ENCODE peak calls at places on chromosomes 7 and 10, in four cellular contexts. Z is A549, W is bronchial epithelial cell, K is activated B cell treated with CpG ODN at 0.5 μM for 24 hours. J is an unnamed sample.
A peak's percentile ranks its signal among the peaks of the same experiment; 100 is the strongest.

GRCh38 chr10:49265885-49266284 is 33.1 kb upstream of the C10orf71 start:
- DNase-seq in W (no peak), K (no peak), Z (no peak), J (no peak)

GRCh38 chr7:28729685-28730084 is 228.4 kb downstream of the TRIL start:
- DNase-seq in K (no peak), W (peak; percentile 36), Z (no peak), J (no peak)

GRCh38 chr10:97119058-97119832 is 66.5 kb downstream of the SLIT1 start:
- DNase-seq in Z (no peak), K (no peak), W (no peak), J (no peak)

GRCh38 chr10:130686680-130687300 is 550.6 kb downstream of the GLRX3 start:
- DNase-seq in W (peak; percentile 1), K (no peak), Z (no peak), J (no peak)

GRCh38 chr7:70778585-70778984 is 353.4 kb upstream of the GALNT17 start:
- DNase-seq in W (no peak), Z (no peak), K (no peak), J (no peak)

GRCh38 chr10:118873738-118874105 is 119.0 kb upstream of the CACUL1 start:
- DNase-seq in W (peak; percentile 63), K (no peak), Z (no peak), J (no peak)

GRCh38 chr10:21134645-21135395 is 237.7 kb upstream of the NEBL start:
- DNase-seq in Z (peak; percentile 60), W (peak; percentile 89), K (no peak), J (no peak)

GRCh38 chr10:11776080-11776479 is 33.9 kb downstream of the ECHDC3 start:
- DNase-seq in K (no peak), Z (no peak), W (peak; percentile 91), J (no peak)

DNA sequence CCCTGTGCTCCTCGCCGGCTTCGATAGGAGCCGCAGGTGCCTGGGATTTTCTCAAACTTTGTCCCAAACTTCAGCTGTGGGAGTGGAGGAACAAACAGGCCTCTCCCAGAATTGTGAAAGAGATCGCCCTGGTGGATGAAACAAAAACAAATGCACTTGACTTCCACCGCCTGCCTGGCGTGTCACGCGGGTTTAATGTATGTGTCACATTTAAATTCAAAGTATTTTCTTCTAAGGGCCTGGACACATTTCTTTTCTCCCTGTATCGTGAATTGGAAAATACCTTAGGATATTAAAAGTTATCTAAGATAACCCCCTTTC is 694 bp upstream of the WASL start:
- DNase-seq in W (peak; percentile 79), Z (peak; percentile 84), K (no peak), J (no peak)
- TF ChIP-seq CTCF in W (no peak), Z (no peak), K (no peak), J (no peak)

DNA sequence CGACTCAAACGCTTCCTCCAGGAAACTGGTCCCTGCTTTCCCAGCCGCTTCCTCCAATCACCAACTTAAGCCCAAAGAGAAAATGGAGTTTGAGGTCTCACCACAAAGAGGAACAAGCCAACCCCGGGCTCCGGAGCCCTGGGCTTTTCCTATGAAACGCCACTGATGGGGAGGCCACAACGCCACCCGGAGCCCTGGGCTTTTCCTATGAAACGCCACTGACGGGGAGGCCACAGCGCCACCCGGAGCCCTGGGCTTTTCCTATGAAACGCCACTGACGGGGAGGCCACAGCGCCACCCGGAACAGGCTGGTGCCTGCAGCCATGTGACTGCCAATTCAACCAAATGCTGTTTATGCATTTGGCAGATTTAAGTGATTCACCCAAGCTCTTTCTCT is 45.8 kb downstream of the DPYSL4 start:
- DNase-seq in Z (no peak), W (no peak), K (no peak), J (no peak)
- TF ChIP-seq CTCF in Z (no peak), W (no peak), K (no peak), J (no peak)

DNA sequence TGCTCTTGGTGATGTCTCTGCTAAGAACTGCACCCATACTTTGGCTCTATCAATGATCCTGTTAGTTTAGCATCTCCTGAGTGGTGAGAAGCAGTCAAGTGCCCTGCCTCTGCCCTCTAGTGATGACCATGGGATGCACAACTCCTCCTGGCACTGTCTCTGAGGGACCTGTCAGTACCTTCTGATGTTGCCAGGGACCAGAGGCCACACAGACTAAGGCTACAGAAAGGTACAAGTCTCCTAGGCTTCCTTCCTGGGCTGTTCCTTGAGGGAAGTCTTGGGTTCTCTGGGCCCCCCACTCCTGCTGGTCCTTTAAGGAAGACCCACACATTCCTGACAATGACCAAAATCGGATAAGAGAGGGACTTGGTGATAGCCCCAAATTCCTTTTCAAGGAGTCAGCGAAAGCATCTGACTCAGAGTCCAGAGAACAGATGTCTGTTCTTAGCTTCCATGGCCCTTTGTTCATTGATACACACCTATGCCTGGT is 15.3 kb downstream of the NKX2-3 start:
- DNase-seq in K (no peak), W (peak; percentile 27), Z (peak; percentile 75), J (no peak)
- TF ChIP-seq CTCF in K (no peak), W (peak; percentile 59), Z (peak; percentile 39), J (peak; percentile 15)

DNA sequence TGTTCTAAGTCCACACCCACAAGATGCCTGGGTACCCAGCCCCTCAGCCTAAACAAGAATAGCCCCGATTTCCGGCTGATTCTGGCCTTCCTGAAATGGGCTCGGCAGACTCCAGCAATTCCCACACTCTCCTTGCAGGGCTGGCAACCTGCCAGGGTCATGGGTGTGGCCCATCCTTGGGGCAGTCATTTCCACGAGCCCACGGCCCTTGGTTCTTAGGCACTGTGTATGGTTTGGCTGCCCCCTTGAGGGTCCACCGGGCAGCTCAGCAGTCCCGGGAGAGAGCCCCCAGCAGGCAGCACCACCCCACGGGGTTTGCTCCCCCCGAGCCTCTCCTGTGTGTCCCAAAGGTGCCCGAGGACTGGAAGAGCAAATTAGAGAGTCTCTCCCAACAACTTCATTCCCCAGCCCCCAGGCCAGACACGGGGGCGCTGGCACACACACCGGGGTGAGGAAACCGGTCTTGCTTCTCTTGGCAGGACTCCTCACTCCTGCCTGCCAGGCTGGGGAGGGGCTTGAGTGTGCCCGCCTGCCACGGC is 142.2 kb downstream of the EMX2 start:
- DNase-seq in W (no peak), K (no peak), Z (no peak), J (no peak)
- TF ChIP-seq CTCF in W (no peak), K (no peak), Z (peak; percentile 23), J (no peak)

DNA sequence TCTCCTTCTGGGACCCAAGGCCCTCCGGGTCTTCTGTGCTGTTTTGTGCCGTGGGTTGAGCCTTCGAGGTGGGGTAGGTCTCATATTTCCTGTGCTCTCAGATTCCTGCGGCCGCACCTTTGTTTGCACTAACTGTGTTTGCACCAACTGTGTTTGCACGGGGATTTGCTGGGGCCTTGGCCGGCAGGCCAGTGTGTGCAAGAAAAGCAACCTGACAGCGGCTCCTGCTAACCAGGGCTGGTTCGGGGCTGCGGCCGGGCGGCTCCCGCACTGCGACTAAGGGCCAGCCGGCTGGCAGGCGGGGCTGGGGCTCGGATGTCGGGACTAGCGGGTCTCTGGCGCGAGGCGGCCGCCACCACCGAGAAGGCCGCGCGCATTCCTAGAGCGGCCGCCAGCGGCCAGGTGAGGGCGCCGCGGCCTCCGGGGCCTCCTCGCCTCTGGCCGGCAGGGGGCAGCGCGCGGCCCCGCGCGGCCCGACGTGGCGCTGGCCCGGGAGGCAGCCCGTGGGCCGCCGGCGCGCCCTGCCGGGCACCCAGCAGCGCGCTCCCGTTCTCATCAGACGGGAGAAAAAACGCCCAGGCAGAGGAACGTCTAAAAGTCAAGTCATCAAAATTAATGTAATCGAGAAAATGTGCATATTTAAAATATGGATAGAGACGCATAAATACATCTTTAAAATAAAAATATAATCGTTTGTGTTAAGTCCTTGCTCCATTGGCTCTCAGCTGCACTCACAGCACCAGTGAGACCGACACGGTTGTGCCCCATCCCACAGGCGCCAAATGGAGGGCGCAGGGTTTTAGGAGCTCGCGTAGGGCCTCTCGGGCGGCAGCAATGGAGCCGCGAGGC is 38.6 kb downstream of the ZNF777 start:
- DNase-seq in W (peak; percentile 41), Z (peak; percentile 86), K (peak; percentile 79), J (peak; percentile 11)
- TF ChIP-seq CTCF in W (peak; percentile 58), Z (peak; percentile 100), K (no peak), J (peak; percentile 39)

J was measured in AG09319.